ENCODE peak calls at places on chromosomes 11 and 22, in nine cellular contexts. S is MM.1S; C is SW480; U is adrenal gland; Q is psoas muscle; I is NCI-H226; D is stimulated activated effector memory CD8-positive, alpha-beta T cell treated with anti-CD3 and anti-CD28 coated beads, Interleukin-12 subunit alpha, Interleukin-12 subunit beta, amount 100 ng/mL, for 72 hours; V is lung; H is AG08395. T is an unnamed sample.

GRCh38 chr11:121426476-121427454 is 25.3 kb upstream of the SORL1 start:
- DNase-seq in S (no peak), C (peak), U (peak), Q (peak), I (no peak), D (peak), V (no peak), H (no peak), T (peak)

GRCh38 chr11:75330279-75330678 is 21.2 kb downstream of the ARRB1 start:
- DNase-seq in S (no peak), C (no peak), U (no peak), Q (no peak), I (no peak), D (no peak), V (no peak), H (no peak), T (no peak)

GRCh38 chr11:111917788-111918187 is 925 bp upstream of the C11orf52 start:
- DNase-seq in S (no peak), C (no peak), U (no peak), Q (no peak), I (no peak), D (no peak), V (no peak), H (no peak), T (no peak)

GRCh38 chr22:22199634-22200033 is 45.0 kb upstream of the VPREB1 start:
- DNase-seq in S (no peak), C (no peak), U (no peak), Q (peak), I (no peak), D (no peak), V (no peak), H (no peak), T (no peak)

GRCh38 chr11:7501894-7502293 is 11.9 kb upstream of the PPFIBP2 start:
- DNase-seq in S (no peak), C (no peak), U (no peak), Q (no peak), I (no peak), D (no peak), V (no peak), H (no peak), T (no peak)

GRCh38 chr11:17564687-17565042 is 17.6 kb downstream of the OTOG start:
- DNase-seq in S (no peak), C (no peak), U (no peak), Q (no peak), I (no peak), D (no peak), V (no peak), H (no peak), T (no peak)

GRCh38 chr22:40757071-40757470 is 62.1 kb downstream of the SLC25A17 start:
- DNase-seq in S (no peak), C (no peak), U (no peak), Q (no peak), I (peak), D (no peak), V (no peak), H (peak), T (no peak)

GRCh38 chr11:43937434-43938411 is 4.7 kb upstream of the C11orf96 start:
- DNase-seq in S (no peak), C (peak), U (peak), Q (no peak), I (peak), D (no peak), V (no peak), H (peak), T (no peak)

GRCh38 chr11:70098936-70099335 is 20.8 kb downstream of the ANO1 start:
- DNase-seq in S (no peak), C (no peak), U (no peak), Q (no peak), I (no peak), D (no peak), V (no peak), H (no peak), T (no peak)

GRCh38 chr11:107413352-107413751 is 44.3 kb downstream of the CWF19L2 start:
- DNase-seq in S (peak), C (no peak), U (no peak), Q (no peak), I (no peak), D (no peak), V (no peak), H (no peak), T (no peak)

T was measured in B cell.